ENCODE peak calls at places on chromosome 17, in five cellular contexts. H is PC-9, D is neural progenitor cell, R is fibroblast of lung, V is GM23248. Q is an unnamed sample.

GRCh38 chr17:37844158-37844976 is 79.8 kb upstream of the TBC1D3K start:
- DNase-seq in H (no peak), D (peak; percentile 85), V (peak; percentile 71), R (peak; percentile 55), Q (peak; percentile 3)

GRCh38 chr17:38511126-38512108 is 83.2 kb downstream of the ARHGAP23 start:
- DNase-seq in R (peak; percentile 74), V (peak; percentile 78), D (no peak), H (no peak), Q (no peak)

GRCh38 chr17:22669721-22670120 is 977.4 kb downstream of the KCNJ18 start:
- DNase-seq in H (no peak), D (no peak), R (no peak), V (peak; percentile 46), Q (no peak)

GRCh38 chr17:29291163-29291752 is 2.7 kb downstream of the NUFIP2 start:
- DNase-seq in R (peak; percentile 58), V (peak; percentile 83), H (peak; percentile 14), D (peak; percentile 75), Q (peak; percentile 86)

GRCh38 chr17:76147211-76148014 is 6.4 kb upstream of the FOXJ1 start:
- DNase-seq in R (peak; percentile 12), H (no peak), V (peak; percentile 48), D (no peak), Q (peak; percentile 69)

GRCh38 chr17:9036336-9036735 is 15.0 kb downstream of the NTN1 start:
- DNase-seq in R (no peak), V (no peak), D (no peak), H (peak; percentile 10), Q (no peak)

GRCh38 chr17:78748048-78748729 is 33.9 kb downstream of the CYTH1 start:
- DNase-seq in D (no peak), R (no peak), V (peak; percentile 31), H (no peak), Q (no peak)

GRCh38 chr17:55577011-55577586 is 65.8 kb upstream of the SMIM36 start:
- DNase-seq in R (peak; percentile 84), D (no peak), V (peak; percentile 92), H (no peak), Q (peak; percentile 59)

GRCh38 chr17:58219789-58220183 is 731 bp upstream of the MKS1 start:
- DNase-seq in R (no peak), H (no peak), D (no peak), V (peak; percentile 57), Q (no peak)

GRCh38 chr17:51029568-51030463 is 90.9 kb downstream of the SPAG9 start:
- DNase-seq in D (no peak), R (peak; percentile 32), H (no peak), V (peak; percentile 60), Q (peak; percentile 17)

GRCh38 chr17:67999291-67999911 is 3.1 kb upstream of the C17orf58 start:
- DNase-seq in V (peak; percentile 41), H (no peak), D (no peak), R (peak; percentile 20), Q (no peak)

GRCh38 chr17:63476494-63476856 is 386 bp upstream of the ACE start:
- DNase-seq in R (peak; percentile 22), D (peak; percentile 71), H (no peak), V (peak; percentile 46), Q (no peak)

DNA sequence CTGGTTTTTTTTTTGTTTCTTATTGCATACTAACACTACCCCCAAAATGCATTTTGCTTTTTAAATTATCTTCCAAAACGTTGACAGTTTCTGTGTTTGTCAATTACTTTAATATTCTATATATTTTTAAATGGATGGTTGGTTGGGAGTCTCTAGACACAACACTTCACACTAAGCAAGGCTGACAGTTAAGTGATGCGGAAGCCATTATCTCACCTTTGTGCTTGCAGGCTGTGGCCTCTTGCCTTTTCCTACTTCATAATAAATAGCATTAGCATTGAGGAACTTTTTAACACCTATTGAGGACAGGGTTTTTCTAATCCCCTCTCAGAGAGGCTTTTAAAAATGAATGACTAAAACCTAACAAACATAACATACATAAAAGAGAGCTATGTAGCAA is 280.8 kb upstream of the TBX2 start:
- DNase-seq in D (peak; percentile 60), V (no peak), R (no peak), H (no peak), Q (no peak)
- TF ChIP-seq EZH2 in D (no peak), V (no peak), R (no peak), H (no peak), Q (no peak)

GRCh38 chr17:48722201-48722907 is at the start of gene PRAC1:
- DNase-seq in R (no peak), D (peak; percentile 20), H (no peak), V (no peak), Q (peak; percentile 98)
- H3K4me3 ChIP-seq in R (no peak within 1 kb of the TSS), D (no peak within 1 kb of the TSS), H (no peak within 1 kb of the TSS), V (no peak within 1 kb of the TSS), Q (peak within 1 kb of the TSS; percentile 72)

GRCh38 chr17:69500911-69501429 is 86.5 kb downstream of the MAP2K6 start:
- DNase-seq in D (no peak), R (no peak), V (peak; percentile 14), H (no peak), Q (no peak)
- H3K27ac ChIP-seq in D (no peak overlapping the region), R (no peak overlapping the region), V (no peak overlapping the region), H (no peak overlapping the region), Q (peak overlapping the region; percentile 49)

GRCh38 chr17:35493040-35493439 is 44.4 kb downstream of the SLFN12L start:
- DNase-seq in H (no peak), D (no peak), R (no peak), V (no peak), Q (peak; percentile 11)

GRCh38 chr17:35496470-35497290 is 40.8 kb downstream of the SLFN12L start:
- DNase-seq in V (no peak), H (no peak), D (no peak), R (no peak), Q (no peak)

GRCh38 chr17:35499548-35499947 is 37.9 kb downstream of the SLFN12L start:
- DNase-seq in H (no peak), R (no peak), D (no peak), V (no peak), Q (no peak)

GRCh38 chr17:35498429-35499178 is 38.9 kb downstream of the SLFN12L start:
- DNase-seq in D (no peak), R (no peak), H (no peak), V (peak; percentile 9), Q (no peak)
- TF ChIP-seq EZH2 in D (no peak), R (no peak), H (no peak), V (peak; percentile 29), Q (no peak)

GRCh38 chr17:72060084-72060483 is 60.7 kb upstream of the SOX9 start:
- DNase-seq in D (no peak), V (no peak), R (no peak), H (no peak), Q (no peak)

GRCh38 chr17:72056727-72057290 is 64.0 kb upstream of the SOX9 start:
- DNase-seq in D (no peak), V (no peak), R (no peak), H (no peak), Q (no peak)

GRCh38 chr17:72053069-72053846 is 67.6 kb upstream of the SOX9 start:
- DNase-seq in R (no peak), V (peak; percentile 4), D (peak; percentile 41), H (no peak), Q (no peak)

DNA sequence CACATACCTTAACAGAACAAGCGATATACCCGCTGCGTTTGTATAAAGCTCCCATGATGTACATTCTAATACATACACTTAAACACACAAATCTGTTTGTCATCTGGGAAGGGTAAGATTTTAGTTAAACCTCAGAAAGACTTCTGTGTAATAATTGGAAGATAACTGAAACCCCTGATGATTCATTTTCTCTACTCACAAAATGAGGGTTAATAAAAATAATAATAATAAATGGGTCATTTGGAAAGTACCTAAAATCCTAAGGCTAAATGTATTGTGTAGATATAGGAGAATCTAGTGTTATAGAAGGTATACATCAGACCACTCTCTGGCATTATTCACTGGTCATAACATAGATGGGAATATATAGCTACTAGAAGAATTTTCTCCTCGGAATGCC is 64.7 kb upstream of the SOX9 start:
- DNase-seq in H (no peak), D (no peak), R (no peak), V (no peak), Q (no peak)
- H3K4me3 ChIP-seq in H (no peak overlapping the region), D (no peak overlapping the region), R (no peak overlapping the region), V (no peak overlapping the region), Q (no peak overlapping the region)

DNA sequence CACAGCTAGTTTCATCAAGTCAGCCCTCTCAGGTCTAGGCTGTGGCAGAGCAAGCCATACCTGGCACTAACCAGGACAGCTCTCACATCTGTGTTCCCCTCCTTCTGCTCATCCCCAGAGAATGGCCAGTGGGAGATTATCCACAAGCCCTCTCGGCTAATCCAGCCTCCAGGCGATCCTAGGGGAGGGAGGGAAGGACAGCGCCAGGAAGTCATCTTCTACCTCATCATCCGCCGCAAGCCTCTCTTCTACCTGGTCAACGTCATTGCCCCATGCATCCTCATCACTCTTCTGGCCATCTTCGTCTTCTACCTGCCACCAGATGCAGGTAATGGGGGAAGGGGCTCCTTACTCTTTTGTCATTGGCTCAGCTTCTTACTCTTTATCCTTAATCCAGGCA is 3.6 kb downstream of the CHRNB1 start:
- DNase-seq in V (no peak), H (no peak), D (no peak), R (no peak), Q (no peak)
- H3K27ac ChIP-seq in V (no peak overlapping the region), H (no peak overlapping the region), D (no peak overlapping the region), R (no peak overlapping the region), Q (no peak overlapping the region)

DNA sequence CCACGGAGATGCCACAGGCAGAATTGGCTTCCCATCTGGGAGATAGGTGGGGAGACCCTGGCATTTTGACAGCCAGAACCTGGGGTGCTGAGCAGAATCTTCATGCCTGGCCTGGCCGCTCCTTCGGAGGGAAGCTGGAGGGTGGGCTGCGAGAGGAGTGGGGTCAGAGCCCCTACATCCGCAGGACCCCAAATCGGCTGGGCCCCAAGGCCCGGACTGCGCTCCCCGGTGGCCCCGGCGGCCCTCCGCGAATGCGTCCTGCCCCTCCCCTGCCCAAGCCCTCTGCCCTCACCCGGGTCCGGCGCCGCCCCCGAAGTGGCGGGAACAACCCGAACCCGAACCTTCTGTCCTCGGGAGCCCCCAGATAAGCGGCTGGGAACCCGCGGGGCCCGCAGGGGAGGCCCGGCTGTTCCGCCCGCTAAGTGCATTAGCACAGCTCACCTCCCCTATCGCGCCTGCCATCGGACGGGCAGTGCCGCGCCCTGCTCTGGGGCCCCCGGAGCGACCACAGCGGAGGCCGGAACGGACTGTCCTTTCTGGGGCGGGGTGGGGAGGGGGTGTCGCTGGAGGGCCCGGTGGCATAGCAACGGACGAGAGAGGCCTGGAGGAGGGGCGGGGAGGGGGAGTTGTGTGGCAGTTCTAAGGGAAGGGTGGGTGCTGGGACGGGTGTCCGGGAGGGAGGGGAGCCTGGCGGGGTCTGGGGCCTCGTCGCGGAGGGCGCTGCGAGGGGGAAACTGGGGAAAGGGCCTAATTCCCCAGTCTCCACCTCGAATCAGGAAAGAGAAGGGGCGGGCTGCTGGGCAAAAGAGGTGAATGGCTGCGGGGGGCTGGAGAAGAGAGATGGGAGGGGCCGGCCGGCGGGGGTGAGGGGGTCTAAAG is 752 bp upstream of the PNMT start:
- DNase-seq in V (peak; percentile 35), R (no peak), D (peak; percentile 52), H (peak; percentile 27), Q (no peak)
- TF ChIP-seq EZH2 in V (peak; percentile 61), R (peak; percentile 73), D (peak; percentile 85), H (no peak), Q (no peak)

GRCh38 chr17:74205274-74205673 is 1.8 kb downstream of the RPL38 start:
- DNase-seq in D (no peak), H (no peak), R (no peak), V (no peak), Q (no peak)
- H3K4me3 ChIP-seq in D (peak overlapping the region; percentile 92), H (peak overlapping the region; percentile 93), R (peak overlapping the region; percentile 97), V (peak overlapping the region; percentile 87), Q (peak overlapping the region; percentile 98)

GRCh38 chr17:81428121-81428515 is 32.9 kb downstream of the BAHCC1 start:
- DNase-seq in D (no peak), H (no peak), R (peak; percentile 38), V (peak; percentile 65), Q (peak; percentile 62)
- H3K27ac ChIP-seq in D (no peak overlapping the region), H (no peak overlapping the region), R (no peak overlapping the region), V (no peak overlapping the region), Q (peak overlapping the region; percentile 55)